ENCODE peak calls at places on chromosomes 5 and 9, in five cellular contexts. F, B, J, S and R are unnamed samples.

GRCh38 chr9:70574222-70574837 is 159.9 kb upstream of the KLF9 start:
- DNase-seq in J (no peak), B (no peak), S (no peak), F (no peak), R (no peak)

GRCh38 chr9:110602281-110602680 is 22.7 kb upstream of the SVEP1 start:
- DNase-seq in J (no peak), B (no peak), F (no peak), S (no peak), R (no peak)

GRCh38 chr5:145473032-145473642 is 362.0 kb downstream of the PRELID2 start:
- DNase-seq in J (no peak), B (no peak), F (no peak), S (no peak), R (no peak)

GRCh38 chr9:5025416-5025815 is 40.3 kb downstream of the JAK2 start:
- DNase-seq in J (no peak), S (no peak), F (no peak), B (no peak), R (no peak)

GRCh38 chr5:35851282-35851681 is 5.4 kb upstream of the IL7R start:
- DNase-seq in F (no peak), J (no peak), S (no peak), B (no peak), R (no peak)

GRCh38 chr5:35971186-35971877 is 19.9 kb downstream of the UGT3A1 start:
- DNase-seq in B (no peak), S (no peak), J (no peak), F (no peak), R (no peak)

GRCh38 chr5:103217101-103217500 is 41.5 kb upstream of the MACIR start:
- DNase-seq in J (no peak), F (no peak), B (no peak), S (no peak), R (no peak)

GRCh38 chr5:45038366-45038987 is 229.7 kb downstream of the MRPS30 start:
- DNase-seq in J (peak), F (no peak), S (peak), B (peak), R (peak)

GRCh38 chr5:59296317-59297264 is 596.9 kb downstream of the PDE4D start:
- DNase-seq in F (no peak), J (peak), B (no peak), S (no peak), R (no peak)

GRCh38 chr5:40762716-40763115 is 7.0 kb upstream of the TTC33 start:
- DNase-seq in J (no peak), F (no peak), S (no peak), B (no peak), R (no peak)

GRCh38 chr9:84296146-84296843 is 44.3 kb downstream of the SLC28A3 start:
- DNase-seq in S (no peak), B (no peak), J (no peak), F (peak), R (no peak)

GRCh38 chr9:68523367-68523936 is 17.2 kb downstream of the TMEM252 start:
- DNase-seq in B (no peak), F (no peak), J (no peak), S (no peak), R (no peak)

GRCh38 chr9:131447148-131447547 is 53.3 kb downstream of the PRRC2B start:
- DNase-seq in J (no peak), B (no peak), F (no peak), S (no peak), R (no peak)

GRCh38 chr5:96843140-96843539 is 33.2 kb upstream of the ERAP2 start:
- DNase-seq in S (no peak), B (no peak), F (no peak), J (no peak), R (no peak)

GRCh38 chr9:129247285-129248153 is 69.5 kb upstream of the IER5L start:
- DNase-seq in B (no peak), J (no peak), F (no peak), S (no peak), R (no peak)

GRCh38 chr9:79939819-79940218 is 368.1 kb downstream of the TLE4 start:
- DNase-seq in S (no peak), J (no peak), F (no peak), B (no peak), R (no peak)

GRCh38 chr5:177253252-177253651 is 50.3 kb downstream of the RAB24 start:
- DNase-seq in B (no peak), J (no peak), S (no peak), F (no peak), R (no peak)

GRCh38 chr5:176187276-176188062 is 50.8 kb upstream of the SIMC1 start:
- DNase-seq in J (peak), B (no peak), S (no peak), F (no peak), R (no peak)

GRCh38 chr5:94903719-94904118 is 285.2 kb downstream of the SLF1 start:
- DNase-seq in F (no peak), S (no peak), J (no peak), B (no peak), R (no peak)

GRCh38 chr9:92293075-92293354 is 482 bp downstream of the IARS1 start:
- DNase-seq in F (no peak), B (no peak), S (no peak), J (no peak), R (no peak)

GRCh38 chr9:115263731-115264130 is 145.8 kb upstream of the TNC start:
- DNase-seq in F (no peak), S (no peak), J (no peak), B (no peak), R (no peak)

DNA sequence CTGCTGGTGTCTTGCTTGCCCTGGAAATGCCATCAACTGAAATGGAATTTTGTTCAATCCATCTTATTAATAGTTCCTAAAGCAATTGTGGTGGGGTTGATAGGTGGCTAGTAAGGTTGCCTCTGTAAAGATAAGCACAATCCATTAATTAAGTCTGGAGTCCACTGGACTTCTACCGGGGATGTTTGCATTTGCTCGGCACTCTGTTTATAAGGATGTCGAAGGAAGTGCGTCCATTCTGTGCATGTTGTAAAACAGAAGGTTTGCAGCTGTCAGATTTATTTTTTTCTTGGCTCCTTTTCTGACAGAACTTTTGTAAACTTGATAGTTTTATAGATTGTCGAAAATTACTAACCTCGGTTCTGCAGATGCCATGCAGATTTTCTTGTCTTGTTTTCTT is 12.8 kb upstream of the TNFAIP8 start:
- DNase-seq in S (no peak), F (no peak), B (no peak), J (no peak), R (no peak)
- H3K27ac ChIP-seq in S (no peak), F (peak), B (no peak), J (no peak), R (no peak)

GRCh38 chr9:127578952-127579853 is 32.9 kb upstream of the STXBP1 start:
- DNase-seq in J (peak), S (peak), F (peak), B (peak), R (no peak)
- TF ChIP-seq POLR2AphosphoS5 in J (peak), S (no peak), F (no peak), B (no peak), R (no peak)

GRCh38 chr5:173495225-173495904 is 121.1 kb downstream of the BOD1 start:
- DNase-seq in J (no peak), S (no peak), F (no peak), B (no peak), R (no peak)
- H3K9ac ChIP-seq in J (no peak), S (no peak), F (no peak), B (no peak), R (no peak)

GRCh38 chr5:172417130-172417802 is 37.1 kb downstream of the SH3PXD2B start:
- DNase-seq in F (no peak), B (peak), S (no peak), J (no peak), R (no peak)
- H3K27ac ChIP-seq in F (no peak), B (no peak), S (no peak), J (no peak), R (peak)

DNA sequence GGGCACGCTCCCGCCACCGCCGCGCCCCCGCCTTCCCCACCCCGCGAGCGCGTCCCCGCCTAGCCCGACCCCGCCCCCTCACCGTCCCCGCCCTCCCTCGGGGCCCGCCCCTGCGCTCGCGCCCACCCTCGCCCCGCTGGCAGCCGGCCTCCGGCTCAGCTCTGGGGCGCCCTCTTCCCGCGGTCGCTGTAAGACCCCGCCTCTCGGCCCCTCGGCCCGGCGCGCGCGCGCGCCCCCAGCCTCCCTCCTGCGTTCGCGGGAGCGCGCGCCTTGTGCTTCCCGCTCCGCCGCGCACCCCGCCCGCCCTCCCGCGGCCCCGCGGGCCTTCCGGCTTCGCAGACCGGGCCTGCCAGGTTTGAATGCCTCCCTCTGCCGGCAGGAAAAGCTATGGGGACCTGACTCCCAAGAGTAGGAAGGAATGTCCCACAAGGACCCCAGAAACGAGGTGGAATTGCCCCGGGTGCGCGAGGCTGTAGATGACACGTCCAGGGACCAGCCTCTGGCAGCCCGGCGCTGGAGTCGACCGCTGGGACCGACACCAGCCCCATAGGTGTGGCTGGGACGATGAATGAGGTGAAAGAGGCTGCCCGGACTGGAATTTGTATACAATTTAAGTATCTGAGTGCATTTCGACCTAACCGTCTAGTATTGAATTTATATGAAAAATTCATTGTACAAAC is 360 bp upstream of the PTBP3 start:
- DNase-seq in B (peak), J (peak), F (peak), S (peak), R (no peak)
- TF ChIP-seq POLR2AphosphoS5 in B (peak), J (no peak), F (peak), S (peak), R (no peak)

GRCh38 chr5:151076616-151077015 is 4.2 kb downstream of the TNIP1 start:
- DNase-seq in B (no peak), S (no peak), F (no peak), J (no peak), R (no peak)
- H3K9ac ChIP-seq in B (no peak), S (peak), F (peak), J (no peak), R (no peak)

GRCh38 chr5:112643339-112643971 is 94.2 kb upstream of the APC start:
- DNase-seq in F (no peak), J (no peak), S (no peak), B (no peak), R (no peak)
- H3K27ac ChIP-seq in F (no peak), J (no peak), S (no peak), B (no peak), R (no peak)